ENCODE peak calls at places on chromosomes 16 and 17, in seven cellular contexts. U is right lobe of liver, E is GM23338, M is HL-60, I is stomach, A is NB4, S is HCT116. G is an unnamed sample.

GRCh38 chr16:14325921-14326401 is 254.8 kb downstream of the MRTFB start:
- DNase-seq in U (no peak), A (peak; percentile 33), I (no peak), S (no peak), M (no peak), E (no peak), G (no peak)

GRCh38 chr16:85402910-85403692 is 210.0 kb upstream of the GSE1 start:
- DNase-seq in U (peak; percentile 70), S (no peak), A (peak; percentile 97), M (peak; percentile 55), E (peak; percentile 52), I (no peak), G (peak; percentile 36)

GRCh38 chr17:79263191-79263590 is 188.6 kb downstream of the ENGASE start:
- DNase-seq in U (no peak), S (no peak), A (no peak), I (no peak), M (no peak), E (no peak), G (no peak)

GRCh38 chr16:84593825-84594724 is 23.8 kb downstream of the COTL1 start:
- DNase-seq in A (peak; percentile 94), S (no peak), M (peak; percentile 98), U (peak; percentile 58), E (peak; percentile 64), I (peak; percentile 78), G (peak; percentile 15)

GRCh38 chr17:48070195-48070594 is 22.0 kb downstream of the NFE2L1 start:
- DNase-seq in A (no peak), E (no peak), S (no peak), I (no peak), M (no peak), U (no peak), G (no peak)

GRCh38 chr17:42653179-42654124 is 5.6 kb upstream of the TUBG2 start:
- DNase-seq in E (peak; percentile 76), M (no peak), U (peak; percentile 23), A (no peak), I (no peak), S (no peak), G (peak; percentile 73)

GRCh38 chr17:68854509-68854908 is 100.7 kb downstream of the ABCA8 start:
- DNase-seq in I (no peak), M (no peak), A (no peak), E (no peak), S (no peak), U (no peak), G (no peak)

GRCh38 chr16:79169239-79169638 is 431.3 kb downstream of the MAF start:
- DNase-seq in E (peak; percentile 90), I (no peak), M (peak; percentile 9), U (peak; percentile 42), S (no peak), A (peak; percentile 66), G (no peak)

GRCh38 chr16:27595993-27596392 is 46.0 kb downstream of the KATNIP start:
- DNase-seq in E (no peak), A (no peak), S (no peak), M (no peak), I (no peak), U (no peak), G (no peak)

GRCh38 chr17:50908860-50909764 is 43.0 kb upstream of the TOB1 start:
- DNase-seq in M (peak; percentile 61), E (peak; percentile 76), A (peak; percentile 27), S (no peak), I (peak; percentile 95), U (peak; percentile 89), G (peak; percentile 67)

GRCh38 chr16:51449441-51449840 is 298.4 kb upstream of the SALL1 start:
- DNase-seq in E (no peak), U (no peak), M (no peak), I (no peak), A (no peak), S (no peak), G (no peak)

GRCh38 chr16:77971306-77972131 is 50.8 kb upstream of the CLEC3A start:
- DNase-seq in E (peak; percentile 96), A (peak; percentile 87), M (peak; percentile 67), I (peak; percentile 83), U (peak; percentile 81), S (peak; percentile 58), G (peak; percentile 72)

GRCh38 chr17:64230551-64231408 is 32.3 kb downstream of the TEX2 start:
- DNase-seq in I (no peak), U (no peak), M (no peak), A (no peak), S (no peak), E (no peak), G (peak; percentile 93)

GRCh38 chr16:85462405-85463227 is 150.5 kb upstream of the GSE1 start:
- DNase-seq in I (peak; percentile 51), E (peak; percentile 53), S (no peak), U (no peak), M (peak; percentile 36), A (peak; percentile 82), G (no peak)

GRCh38 chr17:17957584-17957916 is 14.7 kb downstream of the TOM1L2 start:
- DNase-seq in S (no peak), A (no peak), E (no peak), M (no peak), I (no peak), U (no peak), G (no peak)

GRCh38 chr17:80835816-80836657 is 155.6 kb upstream of the CHMP6 start:
- DNase-seq in I (no peak), M (no peak), A (no peak), U (no peak), E (no peak), S (no peak), G (no peak)

GRCh38 chr16:67394271-67395104 is 1.2 kb upstream of the TPPP3 start:
- DNase-seq in I (no peak), S (no peak), A (peak; percentile 83), E (peak; percentile 69), M (peak; percentile 86), U (no peak), G (no peak)

GRCh38 chr16:23949630-23950290 is 114.0 kb downstream of the PRKCB start:
- DNase-seq in I (peak; percentile 50), S (no peak), U (peak; percentile 39), M (peak; percentile 79), E (no peak), A (peak; percentile 84), G (no peak)

GRCh38 chr16:55668337-55669281 is 12.8 kb downstream of the SLC6A2 start:
- DNase-seq in S (no peak), A (no peak), E (peak; percentile 59), I (no peak), U (no peak), M (no peak), G (no peak)

GRCh38 chr16:369866-370436 is 387 bp downstream of the MRPL28 start:
- DNase-seq in E (peak; percentile 71), M (no peak), S (no peak), A (no peak), I (peak; percentile 44), U (no peak), G (peak; percentile 18)

GRCh38 chr16:88010343-88010970 is 59.2 kb downstream of the BANP start:
- DNase-seq in A (no peak), U (no peak), E (no peak), M (no peak), I (peak; percentile 16), S (no peak), G (no peak)

GRCh38 chr17:47935961-47936360 is 5.4 kb upstream of the PNPO start:
- DNase-seq in E (no peak), U (no peak), I (no peak), A (no peak), S (peak; percentile 92), M (no peak), G (peak; percentile 32)

DNA sequence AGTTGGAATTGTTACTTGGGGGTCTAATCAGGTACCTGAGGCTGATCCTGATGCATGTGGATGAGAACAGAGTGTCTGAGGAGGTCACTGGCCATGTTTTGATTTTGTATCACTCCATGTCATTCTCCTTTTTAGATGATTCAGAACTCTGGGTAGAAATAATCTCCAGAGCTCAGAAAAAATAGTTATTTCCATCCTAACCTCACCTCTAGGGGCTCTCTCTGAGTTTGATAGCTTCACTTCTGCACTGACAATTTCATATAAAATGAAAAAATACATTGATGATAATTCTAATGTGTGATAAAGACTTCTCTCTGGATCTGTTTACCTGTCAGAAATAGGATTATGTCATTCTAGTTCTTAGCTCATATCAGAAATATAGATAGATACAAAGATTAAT is 6.2 kb upstream of the KRT12 start:
- DNase-seq in U (no peak), I (no peak), E (no peak), S (no peak), A (no peak), M (no peak), G (no peak)
- TF ChIP-seq CTCF in U (no peak), I (no peak), E (peak; percentile 29), S (peak; percentile 28), A (no peak), M (no peak), G (no peak)

DNA sequence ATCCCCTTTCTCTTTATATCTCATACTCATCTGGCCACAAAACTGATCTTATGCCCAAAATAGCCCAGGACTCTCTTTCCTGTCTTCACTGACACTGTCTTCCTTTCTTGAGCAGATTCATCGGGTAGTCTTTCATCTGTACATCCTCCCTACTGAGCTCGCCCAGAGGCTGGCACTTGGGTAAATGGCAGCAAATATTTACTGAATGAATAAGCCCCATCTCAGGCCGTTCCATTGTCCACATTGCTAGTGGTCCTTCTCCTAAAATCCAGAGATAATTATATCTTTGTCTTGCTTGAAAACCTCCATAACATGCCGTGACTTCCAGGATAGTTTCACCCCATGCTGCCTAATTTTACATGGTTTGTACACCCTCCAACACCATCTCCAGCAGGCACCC is 158.1 kb upstream of the SDK2 start:
- DNase-seq in S (no peak), M (no peak), A (no peak), U (no peak), I (no peak), E (no peak), G (no peak)
- H3K4me3 ChIP-seq in S (no peak overlapping the region), M (no peak overlapping the region), A (no peak overlapping the region), U (no peak overlapping the region), I (no peak overlapping the region), E (no peak overlapping the region), G (no peak overlapping the region)

GRCh38 chr16:3173892-3174617 is 13.9 kb upstream of the OR1F1 start:
- DNase-seq in M (peak; percentile 12), A (peak; percentile 73), E (peak; percentile 97), I (no peak), S (no peak), U (no peak), G (no peak)
- TF ChIP-seq CTCF in M (peak; percentile 17), A (peak; percentile 79), E (peak; percentile 82), I (no peak), S (peak; percentile 94), U (no peak), G (peak; percentile 57)

GRCh38 chr17:75975757-75976174 is 3.2 kb downstream of the ACOX1 start:
- DNase-seq in I (no peak), A (no peak), E (no peak), U (no peak), M (no peak), S (no peak), G (no peak)
- H3K4me3 ChIP-seq in I (peak overlapping the region; percentile 72), A (no peak overlapping the region), E (no peak overlapping the region), U (peak overlapping the region; percentile 6), M (no peak overlapping the region), S (no peak overlapping the region), G (no peak overlapping the region)

GRCh38 chr17:28247671-28248556 is 71.1 kb upstream of the TMEM97 start:
- DNase-seq in I (no peak), U (no peak), M (no peak), A (no peak), E (peak; percentile 48), S (no peak), G (no peak)
- TF ChIP-seq CTCF in I (no peak), U (no peak), M (no peak), A (no peak), E (peak; percentile 27), S (no peak), G (no peak)

G was measured in astrocyte of the spinal cord.